ENCODE peak calls at places on chromosomes 6 and 20, in nine cellular contexts. Q is OCI-LY7, J is endothelial cell of umbilical vein, W is GM23248, T is H9, Z is HepG2, O is IMR-90, V is fibroblast of lung, X is neuronal stem cell. I is an unnamed sample.

GRCh38 chr20:12762725-12763124 is 246.0 kb upstream of the SPTLC3 start:
- DNase-seq in V (no peak), Z (no peak), W (no peak), T (peak; percentile 59), X (no peak), Q (no peak), J (no peak), O (no peak), I (peak; percentile 14)

GRCh38 chr6:105489213-105489525 is 86.3 kb upstream of the PREP start:
- DNase-seq in O (peak; percentile 38), Q (no peak), T (no peak), X (no peak), J (no peak), W (no peak), V (peak; percentile 74), Z (no peak), I (no peak)

GRCh38 chr6:145406733-145407256 is 328.5 kb downstream of the EPM2A start:
- DNase-seq in Z (no peak), X (no peak), T (no peak), J (no peak), V (no peak), W (no peak), Q (no peak), O (no peak), I (no peak)

GRCh38 chr20:13492001-13492480 is 146.7 kb downstream of the TASP1 start:
- DNase-seq in X (peak; percentile 68), J (no peak), O (peak; percentile 72), W (peak; percentile 82), T (peak; percentile 67), V (peak; percentile 82), Q (no peak), Z (no peak), I (peak; percentile 80)

GRCh38 chr6:70310063-70310694 is 7.3 kb upstream of the COL9A1 start:
- DNase-seq in V (peak; percentile 70), Z (peak; percentile 33), T (no peak), O (peak; percentile 53), Q (peak; percentile 38), W (peak; percentile 58), J (peak; percentile 54), X (peak; percentile 31), I (peak; percentile 48)

GRCh38 chr6:107392069-107392468 is 67.3 kb downstream of the PDSS2 start:
- DNase-seq in Z (no peak), T (no peak), Q (no peak), W (no peak), O (no peak), V (peak; percentile 4), X (no peak), J (no peak), I (no peak)

GRCh38 chr6:7389162-7389450 is 436 bp downstream of the CAGE1 start:
- DNase-seq in T (no peak), Z (no peak), Q (no peak), O (peak; percentile 71), J (no peak), X (no peak), V (no peak), W (peak; percentile 78), I (no peak)

GRCh38 chr6:142943746-142944125 is 1.2 kb downstream of the HIVEP2 start:
- DNase-seq in W (peak; percentile 64), V (peak; percentile 36), J (peak; percentile 38), X (peak; percentile 2), Q (peak; percentile 84), T (no peak), O (peak; percentile 48), Z (peak; percentile 38), I (peak; percentile 55)

GRCh38 chr6:39068391-39068790 is 19.8 kb downstream of the GLP1R start:
- DNase-seq in W (no peak), X (no peak), Q (no peak), O (no peak), J (no peak), V (no peak), T (no peak), Z (no peak), I (no peak)

GRCh38 chr6:157064502-157064901 is 258.8 kb downstream of the TMEM242 start:
- DNase-seq in J (no peak), X (no peak), O (no peak), T (no peak), Z (no peak), W (no peak), Q (no peak), V (no peak), I (no peak)

GRCh38 chr6:76742919-76743318 is 670.5 kb upstream of the IMPG1 start:
- DNase-seq in O (no peak), Z (no peak), V (no peak), J (peak; percentile 20), Q (no peak), T (no peak), W (no peak), X (no peak), I (peak; percentile 6)

GRCh38 chr6:152368761-152369624 is 268.2 kb downstream of the SYNE1 start:
- DNase-seq in X (no peak), J (peak; percentile 33), Q (no peak), V (peak; percentile 71), T (no peak), Z (no peak), W (no peak), O (peak; percentile 35), I (no peak)

GRCh38 chr6:34468378-34468892 is 2.6 kb downstream of the PACSIN1 start:
- DNase-seq in O (no peak), J (no peak), V (no peak), T (no peak), Q (peak; percentile 79), W (no peak), X (no peak), Z (no peak), I (no peak)

GRCh38 chr6:37990762-37991525 is 171.4 kb downstream of the ZFAND3 start:
- DNase-seq in O (peak; percentile 88), Z (no peak), X (peak; percentile 26), Q (no peak), V (peak; percentile 81), T (no peak), W (peak; percentile 93), J (no peak), I (peak; percentile 31)

GRCh38 chr6:34462561-34462971 is 3.3 kb upstream of the PACSIN1 start:
- DNase-seq in J (no peak), O (no peak), Q (no peak), X (no peak), Z (peak; percentile 36), T (peak; percentile 90), W (peak; percentile 34), V (peak; percentile 15), I (no peak)

GRCh38 chr20:41782255-41782654 is 164.1 kb upstream of the CHD6 start:
- DNase-seq in W (no peak), Q (no peak), X (no peak), T (no peak), J (no peak), O (no peak), V (no peak), Z (no peak), I (no peak)
- H3K4me2 ChIP-seq in W (no peak overlapping the region), Q (no peak overlapping the region), X (no peak overlapping the region), T (no peak overlapping the region), J (no peak overlapping the region), O (no peak overlapping the region), V (no peak overlapping the region), Z (no peak overlapping the region), I (no peak overlapping the region)

DNA sequence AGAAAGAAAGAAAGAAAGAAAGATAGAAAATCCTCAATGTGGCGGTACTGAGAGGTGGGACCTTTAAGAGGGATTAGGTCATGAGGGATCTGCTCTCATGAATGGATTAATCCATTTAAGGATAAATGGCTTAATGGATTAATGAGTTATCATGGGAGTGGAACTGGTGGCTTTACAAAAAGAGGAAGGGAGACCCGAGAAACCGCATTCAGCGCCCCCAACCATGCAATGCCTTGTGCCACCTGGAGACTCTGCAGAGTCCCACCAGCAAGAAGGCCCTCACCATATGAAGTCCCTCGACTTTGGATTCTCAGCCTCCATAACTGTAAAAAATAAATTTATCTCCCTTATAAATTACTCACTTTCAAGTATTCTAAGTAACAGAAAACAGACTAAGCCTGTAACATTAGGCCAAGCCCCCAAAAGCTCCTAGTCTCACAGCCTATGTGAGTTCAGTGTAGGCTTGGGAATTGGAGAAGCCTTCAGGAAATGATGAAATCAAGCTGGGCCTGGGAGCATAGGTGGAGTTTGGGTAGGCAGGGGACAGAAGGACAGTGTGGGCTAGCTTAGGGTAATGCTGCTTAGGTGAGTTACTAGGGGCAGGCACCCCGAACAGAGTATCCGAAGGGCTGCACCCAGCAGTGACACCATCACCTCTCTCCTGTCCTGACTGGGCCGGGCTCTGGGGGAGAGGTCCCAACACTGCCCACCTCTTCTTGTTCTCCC is 36.2 kb upstream of the RNF24 start:
- DNase-seq in T (no peak), Z (no peak), X (no peak), O (no peak), Q (no peak), J (no peak), V (no peak), W (peak; percentile 32), I (no peak)
- H2AFZ ChIP-seq in T (no peak overlapping the region), Z (no peak overlapping the region), X (no peak overlapping the region), O (peak overlapping the region; percentile 16), Q (no peak overlapping the region), J (no peak overlapping the region), V (no peak overlapping the region), W (peak overlapping the region; percentile 60), I (no peak overlapping the region)

DNA sequence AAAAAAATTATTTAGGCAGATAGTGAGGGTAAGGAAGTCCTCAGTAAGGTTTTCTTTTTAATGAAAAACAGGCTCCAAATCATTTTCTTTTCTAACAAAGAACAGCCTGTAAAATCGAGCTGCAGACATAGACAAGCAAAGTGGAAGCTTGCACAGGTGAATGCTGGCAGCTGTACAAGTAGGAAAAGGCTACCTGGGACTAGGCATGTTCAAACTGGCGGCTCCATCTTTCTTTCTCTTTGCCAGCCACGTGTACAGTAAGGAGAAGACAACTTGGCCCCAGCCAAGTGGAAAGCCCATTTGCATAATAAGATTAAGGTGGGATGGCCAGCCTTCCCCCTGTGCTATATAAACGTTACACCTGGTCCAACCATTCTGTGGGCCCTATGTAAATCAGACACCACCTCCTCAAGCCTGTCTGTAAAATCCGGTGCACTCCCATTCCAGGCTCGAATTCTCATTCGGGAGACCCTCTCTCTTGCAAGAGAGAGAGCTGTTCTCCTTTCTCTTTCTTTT is 27.0 kb upstream of the SLC2A12 start:
- DNase-seq in J (no peak), Z (no peak), V (no peak), T (no peak), X (no peak), Q (peak; percentile 31), W (no peak), O (no peak), I (no peak)
- H3K4me2 ChIP-seq in J (no peak overlapping the region), Z (no peak overlapping the region), V (no peak overlapping the region), T (no peak overlapping the region), X (no peak overlapping the region), Q (peak overlapping the region; percentile 47), W (no peak overlapping the region), O (no peak overlapping the region), I (no peak overlapping the region)

DNA sequence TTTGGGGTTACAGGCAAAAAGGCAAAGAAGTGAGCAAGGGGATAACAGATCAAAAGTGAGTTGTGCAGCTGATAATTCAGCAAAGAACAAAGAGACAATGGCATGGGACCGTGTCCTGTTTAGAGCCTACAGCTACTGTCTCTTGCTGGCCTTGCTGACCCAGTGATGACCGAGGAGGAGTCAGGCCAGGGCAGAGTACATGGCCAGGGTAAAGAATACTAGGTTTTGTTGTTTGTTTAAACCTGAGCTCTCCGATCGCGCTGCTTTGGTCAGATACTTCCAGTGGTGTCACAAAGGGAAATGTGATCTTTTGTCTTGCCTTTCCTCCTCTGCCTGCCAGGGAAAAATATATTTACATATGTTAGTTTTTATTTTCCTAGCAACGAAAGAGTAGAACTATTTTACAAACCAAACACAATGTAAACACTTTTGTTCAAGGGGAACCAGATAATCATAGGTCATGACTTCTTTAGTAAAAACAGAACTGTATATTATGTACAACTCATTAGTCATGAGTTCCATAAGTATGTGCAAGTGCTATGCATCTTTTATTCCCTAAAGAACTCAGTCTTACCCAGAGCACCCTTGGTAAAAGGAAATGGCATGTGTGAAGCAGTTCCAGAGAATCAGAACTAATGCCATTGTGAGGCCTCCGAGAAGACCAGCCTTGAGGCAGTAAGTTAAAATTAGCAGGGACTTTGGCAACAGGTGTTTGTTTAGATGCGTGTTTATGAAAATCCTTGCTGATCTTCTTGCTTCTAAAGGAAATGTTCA is 204.4 kb downstream of the NKAIN2 start:
- DNase-seq in Q (no peak), T (no peak), J (peak; percentile 82), X (no peak), Z (peak; percentile 55), O (no peak), V (peak; percentile 4), W (no peak), I (no peak)
- H2AFZ ChIP-seq in Q (no peak overlapping the region), T (no peak overlapping the region), J (peak overlapping the region; percentile 29), X (peak overlapping the region; percentile 52), Z (no peak overlapping the region), O (no peak overlapping the region), V (no peak overlapping the region), W (no peak overlapping the region), I (no peak overlapping the region)

I was measured in mammary epithelial cell.